ENCODE peak calls at places on chromosomes 12 and 14, in nine cellular contexts. One of them, this sample, is unnamed.

GRCh38 chr12:127636881-127637280 is 630.1 kb upstream of the TMEM132C start:
- DNase-seq in HCT116: no peak
- DNase-seq in K562: no peak
- DNase-seq in transverse colon: no peak
- DNase-seq in suprapubic skin: no peak
- DNase-seq in esophagus muscularis mucosa: no peak
- DNase-seq in stomach: no peak
- DNase-seq in GM23338: no peak
- DNase-seq in H1: no peak
- DNase-seq in this sample: no peak

GRCh38 chr14:105300542-105301102 is at the start of gene BRF1:
- DNase-seq in HCT116: peak; percentile 85
- DNase-seq in K562: peak; percentile 88
- DNase-seq in transverse colon: peak; percentile 97
- DNase-seq in suprapubic skin: peak; percentile 97
- DNase-seq in esophagus muscularis mucosa: peak; percentile 98
- DNase-seq in stomach: peak; percentile 95
- DNase-seq in GM23338: peak; percentile 95
- DNase-seq in H1: peak; percentile 78
- DNase-seq in this sample: peak; percentile 91

GRCh38 chr12:62697893-62698292 is 231.3 kb downstream of the MON2 start:
- DNase-seq in HCT116: no peak
- DNase-seq in K562: no peak
- DNase-seq in transverse colon: no peak
- DNase-seq in suprapubic skin: no peak
- DNase-seq in esophagus muscularis mucosa: no peak
- DNase-seq in stomach: no peak
- DNase-seq in GM23338: no peak
- DNase-seq in H1: no peak
- DNase-seq in this sample: no peak

GRCh38 chr14:80233489-80233888 is 22.2 kb upstream of the DIO2 start:
- DNase-seq in HCT116: no peak
- DNase-seq in K562: no peak
- DNase-seq in transverse colon: no peak
- DNase-seq in suprapubic skin: no peak
- DNase-seq in esophagus muscularis mucosa: no peak
- DNase-seq in stomach: no peak
- DNase-seq in GM23338: no peak
- DNase-seq in H1: no peak
- DNase-seq in this sample: no peak

GRCh38 chr12:91264178-91264577 is 81.6 kb upstream of the DCN start:
- DNase-seq in HCT116: no peak
- DNase-seq in K562: no peak
- DNase-seq in transverse colon: no peak
- DNase-seq in suprapubic skin: no peak
- DNase-seq in esophagus muscularis mucosa: no peak
- DNase-seq in stomach: no peak
- DNase-seq in GM23338: no peak
- DNase-seq in H1: no peak
- DNase-seq in this sample: no peak

GRCh38 chr14:95425369-95426115 is 90.9 kb downstream of the SYNE3 start:
- DNase-seq in HCT116: no peak
- DNase-seq in K562: no peak
- DNase-seq in transverse colon: no peak
- DNase-seq in suprapubic skin: no peak
- DNase-seq in esophagus muscularis mucosa: no peak
- DNase-seq in stomach: no peak
- DNase-seq in GM23338: no peak
- DNase-seq in H1: no peak
- DNase-seq in this sample: no peak

GRCh38 chr12:32454075-32454474 is 54.7 kb downstream of the FGD4 start:
- DNase-seq in HCT116: peak; percentile 35
- DNase-seq in K562: no peak
- DNase-seq in transverse colon: no peak
- DNase-seq in suprapubic skin: no peak
- DNase-seq in esophagus muscularis mucosa: no peak
- DNase-seq in stomach: no peak
- DNase-seq in GM23338: peak; percentile 90
- DNase-seq in H1: peak; percentile 27
- DNase-seq in this sample: no peak

GRCh38 chr14:26597136-26598080 is at the start of gene NOVA1:
- DNase-seq in HCT116: no peak
- DNase-seq in K562: no peak
- DNase-seq in transverse colon: peak; percentile 13
- DNase-seq in suprapubic skin: peak; percentile 65
- DNase-seq in esophagus muscularis mucosa: no peak
- DNase-seq in stomach: no peak
- DNase-seq in GM23338: peak; percentile 69
- DNase-seq in H1: peak; percentile 1
- DNase-seq in this sample: peak; percentile 55

GRCh38 chr14:50230601-50231474 is 540 bp downstream of the SOS2 start:
- DNase-seq in HCT116: peak; percentile 21
- DNase-seq in K562: no peak
- DNase-seq in transverse colon: peak; percentile 58
- DNase-seq in suprapubic skin: peak; percentile 78
- DNase-seq in esophagus muscularis mucosa: no peak
- DNase-seq in stomach: peak; percentile 41
- DNase-seq in GM23338: peak; percentile 50
- DNase-seq in H1: no peak
- DNase-seq in this sample: peak; percentile 52

GRCh38 chr12:9049520-9050133 is 60.3 kb downstream of the KLRG1 start:
- DNase-seq in HCT116: peak; percentile 48
- DNase-seq in K562: peak; percentile 25
- DNase-seq in transverse colon: no peak
- DNase-seq in suprapubic skin: no peak
- DNase-seq in esophagus muscularis mucosa: no peak
- DNase-seq in stomach: no peak
- DNase-seq in GM23338: peak; percentile 82
- DNase-seq in H1: no peak
- DNase-seq in this sample: no peak

GRCh38 chr14:20343855-20344205 is 395 bp downstream of the PARP2 start:
- DNase-seq in HCT116: no peak
- DNase-seq in K562: no peak
- DNase-seq in transverse colon: no peak
- DNase-seq in suprapubic skin: no peak
- DNase-seq in esophagus muscularis mucosa: no peak
- DNase-seq in stomach: no peak
- DNase-seq in GM23338: no peak
- DNase-seq in H1: no peak
- DNase-seq in this sample: no peak

DNA sequence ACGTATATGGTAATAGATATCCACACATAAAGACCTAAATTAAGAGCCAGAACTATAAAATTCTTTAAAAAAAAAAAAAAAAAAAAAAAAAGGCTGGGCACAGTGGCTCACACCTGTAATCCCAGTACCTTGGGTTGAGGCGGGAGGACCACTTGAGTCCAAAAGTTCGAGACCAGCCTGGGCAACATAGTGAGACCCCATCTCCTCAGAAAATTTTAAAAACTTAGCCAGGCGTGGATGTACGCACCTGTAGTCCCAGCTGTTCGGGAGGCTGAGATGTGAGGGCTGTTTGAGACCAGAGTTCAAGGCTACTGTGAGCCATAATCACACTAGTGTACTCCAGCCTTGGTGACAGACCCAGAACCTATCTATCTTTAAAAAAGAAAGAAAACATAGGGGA is 4.3 kb downstream of the BTBD7 start:
- DNase-seq in HCT116: no peak
- DNase-seq in K562: no peak
- DNase-seq in transverse colon: no peak
- DNase-seq in suprapubic skin: no peak
- DNase-seq in esophagus muscularis mucosa: no peak
- DNase-seq in stomach: no peak
- DNase-seq in GM23338: no peak
- DNase-seq in H1: no peak
- DNase-seq in this sample: no peak
- H3K4me1 ChIP-seq in HCT116: peaks cover 25% of the 10 kb centered on the region
- H3K4me1 ChIP-seq in K562: no peaks in the 10 kb centered on the region
- H3K4me1 ChIP-seq in transverse colon: peaks cover 18% of the 10 kb centered on the region
- H3K4me1 ChIP-seq in suprapubic skin: peaks cover 38% of the 10 kb centered on the region
- H3K4me1 ChIP-seq in esophagus muscularis mucosa: peaks cover 44% of the 10 kb centered on the region
- H3K4me1 ChIP-seq in stomach: peaks cover 56% of the 10 kb centered on the region
- H3K4me1 ChIP-seq in GM23338: peaks cover 21% of the 10 kb centered on the region
- H3K4me1 ChIP-seq in H1: no peaks in the 10 kb centered on the region
- H3K4me1 ChIP-seq in this sample: peaks cover 9% of the 10 kb centered on the region

GRCh38 chr12:109961612-109962011 is 34.6 kb downstream of the GIT2 start:
- DNase-seq in HCT116: no peak
- DNase-seq in K562: no peak
- DNase-seq in transverse colon: no peak
- DNase-seq in suprapubic skin: no peak
- DNase-seq in esophagus muscularis mucosa: no peak
- DNase-seq in stomach: no peak
- DNase-seq in GM23338: no peak
- DNase-seq in H1: no peak
- DNase-seq in this sample: no peak

GRCh38 chr12:109963330-109963729 is 32.8 kb downstream of the GIT2 start:
- DNase-seq in HCT116: no peak
- DNase-seq in K562: no peak
- DNase-seq in transverse colon: no peak
- DNase-seq in suprapubic skin: no peak
- DNase-seq in esophagus muscularis mucosa: no peak
- DNase-seq in stomach: no peak
- DNase-seq in GM23338: no peak
- DNase-seq in H1: no peak
- DNase-seq in this sample: no peak

GRCh38 chr12:109959411-109960093 is 36.6 kb downstream of the GIT2 start:
- DNase-seq in HCT116: no peak
- DNase-seq in K562: no peak
- DNase-seq in transverse colon: no peak
- DNase-seq in suprapubic skin: no peak
- DNase-seq in esophagus muscularis mucosa: no peak
- DNase-seq in stomach: no peak
- DNase-seq in GM23338: no peak
- DNase-seq in H1: no peak
- DNase-seq in this sample: no peak

GRCh38 chr12:109962388-109962787 is 33.8 kb downstream of the GIT2 start:
- DNase-seq in HCT116: no peak
- DNase-seq in K562: no peak
- DNase-seq in transverse colon: no peak
- DNase-seq in suprapubic skin: no peak
- DNase-seq in esophagus muscularis mucosa: no peak
- DNase-seq in stomach: no peak
- DNase-seq in GM23338: no peak
- DNase-seq in H1: no peak
- DNase-seq in this sample: no peak

DNA sequence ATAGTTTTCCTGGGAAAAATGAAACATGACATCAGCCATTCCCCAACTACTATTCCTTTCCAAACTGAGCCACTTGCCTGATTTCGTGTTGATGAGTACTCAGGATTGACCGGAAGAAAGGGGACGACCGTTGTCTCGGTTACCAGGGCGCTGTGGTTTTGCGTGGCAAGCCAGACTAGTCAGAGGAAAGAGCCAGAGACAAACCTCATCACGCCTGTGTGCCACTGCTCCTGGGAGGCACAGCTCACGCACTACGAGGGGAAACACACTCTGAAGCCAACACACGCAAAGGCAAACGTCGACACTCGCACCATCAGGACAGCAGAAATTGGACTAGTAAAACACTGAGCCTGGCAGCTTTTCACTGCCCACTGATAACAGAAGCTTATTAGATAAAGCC is 35.0 kb downstream of the GIT2 start:
- DNase-seq in HCT116: no peak
- DNase-seq in K562: no peak
- DNase-seq in transverse colon: no peak
- DNase-seq in suprapubic skin: no peak
- DNase-seq in esophagus muscularis mucosa: no peak
- DNase-seq in stomach: no peak
- DNase-seq in GM23338: no peak
- DNase-seq in H1: no peak
- DNase-seq in this sample: no peak
- TF ChIP-seq POLR2AphosphoS5 in HCT116: no peak
- TF ChIP-seq POLR2AphosphoS5 in K562: no peak
- TF ChIP-seq POLR2AphosphoS5 in transverse colon: no peak
- TF ChIP-seq POLR2AphosphoS5 in suprapubic skin: no peak
- TF ChIP-seq POLR2AphosphoS5 in esophagus muscularis mucosa: no peak
- TF ChIP-seq POLR2AphosphoS5 in stomach: no peak
- TF ChIP-seq POLR2AphosphoS5 in GM23338: no peak
- TF ChIP-seq POLR2AphosphoS5 in H1: no peak
- TF ChIP-seq POLR2AphosphoS5 in this sample: no peak

GRCh38 chr12:70482764-70483163 is 116.7 kb downstream of the KCNMB4 start:
- DNase-seq in HCT116: no peak
- DNase-seq in K562: no peak
- DNase-seq in transverse colon: no peak
- DNase-seq in suprapubic skin: no peak
- DNase-seq in esophagus muscularis mucosa: no peak
- DNase-seq in stomach: no peak
- DNase-seq in GM23338: no peak
- DNase-seq in H1: no peak
- DNase-seq in this sample: no peak

GRCh38 chr12:70486588-70486987 is 120.5 kb downstream of the KCNMB4 start:
- DNase-seq in HCT116: no peak
- DNase-seq in K562: no peak
- DNase-seq in transverse colon: no peak
- DNase-seq in suprapubic skin: no peak
- DNase-seq in esophagus muscularis mucosa: no peak
- DNase-seq in stomach: no peak
- DNase-seq in GM23338: no peak
- DNase-seq in H1: no peak
- DNase-seq in this sample: no peak

GRCh38 chr12:70485704-70486103 is 119.6 kb downstream of the KCNMB4 start:
- DNase-seq in HCT116: no peak
- DNase-seq in K562: no peak
- DNase-seq in transverse colon: no peak
- DNase-seq in suprapubic skin: no peak
- DNase-seq in esophagus muscularis mucosa: no peak
- DNase-seq in stomach: peak; percentile 27
- DNase-seq in GM23338: no peak
- DNase-seq in H1: no peak
- DNase-seq in this sample: no peak

GRCh38 chr12:70487440-70487839 is 121.3 kb downstream of the KCNMB4 start:
- DNase-seq in HCT116: no peak
- DNase-seq in K562: no peak
- DNase-seq in transverse colon: no peak
- DNase-seq in suprapubic skin: no peak
- DNase-seq in esophagus muscularis mucosa: no peak
- DNase-seq in stomach: no peak
- DNase-seq in GM23338: no peak
- DNase-seq in H1: no peak
- DNase-seq in this sample: no peak

GRCh38 chr12:70484464-70484863 is 118.4 kb downstream of the KCNMB4 start:
- DNase-seq in HCT116: no peak
- DNase-seq in K562: no peak
- DNase-seq in transverse colon: no peak
- DNase-seq in suprapubic skin: no peak
- DNase-seq in esophagus muscularis mucosa: no peak
- DNase-seq in stomach: no peak
- DNase-seq in GM23338: no peak
- DNase-seq in H1: no peak
- DNase-seq in this sample: no peak
- H3K27ac ChIP-seq in HCT116: no peak overlapping the region
- H3K27ac ChIP-seq in K562: no peak overlapping the region
- H3K27ac ChIP-seq in transverse colon: no peak overlapping the region
- H3K27ac ChIP-seq in suprapubic skin: no peak overlapping the region
- H3K27ac ChIP-seq in esophagus muscularis mucosa: no peak overlapping the region
- H3K27ac ChIP-seq in stomach: no peak overlapping the region
- H3K27ac ChIP-seq in GM23338: no peak overlapping the region
- H3K27ac ChIP-seq in H1: no peak overlapping the region
- H3K27ac ChIP-seq in this sample: no peak overlapping the region

DNA sequence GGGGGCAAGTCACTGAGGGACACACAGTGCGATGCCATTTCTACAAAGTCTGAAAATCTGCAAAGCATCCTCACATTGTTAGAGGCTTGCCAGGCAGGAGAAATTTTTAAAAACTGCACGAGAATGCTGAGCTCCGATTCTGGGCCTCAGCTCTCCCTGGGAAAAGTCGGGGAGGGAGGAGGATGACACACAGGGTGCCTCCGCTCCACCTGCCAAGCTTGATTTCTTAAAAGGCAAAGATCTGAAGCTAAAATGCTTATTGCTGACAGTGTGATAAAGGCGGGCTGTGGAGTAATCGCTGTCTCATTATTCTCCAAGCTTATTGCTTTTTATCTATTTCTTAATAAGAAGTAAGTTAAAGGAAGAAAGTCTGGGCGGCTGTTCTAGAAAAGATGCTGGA is 55.1 kb downstream of the CCDC85C start:
- DNase-seq in HCT116: no peak
- DNase-seq in K562: no peak
- DNase-seq in transverse colon: no peak
- DNase-seq in suprapubic skin: no peak
- DNase-seq in esophagus muscularis mucosa: no peak
- DNase-seq in stomach: no peak
- DNase-seq in GM23338: no peak
- DNase-seq in H1: no peak
- DNase-seq in this sample: no peak
- H3K4me1 ChIP-seq in HCT116: no peaks in the 10 kb centered on the region
- H3K4me1 ChIP-seq in K562: peaks cover 34% of the 10 kb centered on the region
- H3K4me1 ChIP-seq in transverse colon: peaks cover 29% of the 10 kb centered on the region
- H3K4me1 ChIP-seq in suprapubic skin: peaks cover 10% of the 10 kb centered on the region
- H3K4me1 ChIP-seq in esophagus muscularis mucosa: peaks cover 84% of the 10 kb centered on the region
- H3K4me1 ChIP-seq in stomach: peaks cover 84% of the 10 kb centered on the region
- H3K4me1 ChIP-seq in GM23338: peaks cover 29% of the 10 kb centered on the region
- H3K4me1 ChIP-seq in H1: peaks cover 21% of the 10 kb centered on the region
- H3K4me1 ChIP-seq in this sample: peaks cover 4% of the 10 kb centered on the region